ENCODE peak calls at places on chromosomes 1 and 21, in eight cellular contexts. T is Panc1, Z is AG04450, R is HFF-Myc, U is fibroblast of the aortic adventitia, A is ascending aorta, E is pancreas, C is HepG2. B is an unnamed sample.

GRCh38 chr1:201085902-201086735 is 26.1 kb downstream of the CACNA1S start:
- DNase-seq in C (peak; percentile 36), U (peak; percentile 41), A (no peak), Z (no peak), T (peak; percentile 41), E (peak; percentile 77), R (no peak), B (no peak)

GRCh38 chr1:234337233-234337632 is 36.0 kb upstream of the COA6 start:
- DNase-seq in T (no peak), E (no peak), Z (no peak), U (no peak), C (no peak), R (no peak), A (no peak), B (no peak)

GRCh38 chr1:53126495-53126894 is 15.9 kb downstream of the SLC1A7 start:
- DNase-seq in R (no peak), Z (no peak), T (no peak), U (no peak), C (no peak), A (no peak), E (no peak), B (no peak)

GRCh38 chr1:50976111-50976889 is 6.3 kb downstream of the CDKN2C start:
- DNase-seq in U (peak; percentile 42), A (no peak), T (no peak), R (no peak), E (no peak), C (no peak), Z (no peak), B (no peak)

GRCh38 chr1:184419734-184420161 is 32.9 kb downstream of the C1orf21 start:
- DNase-seq in R (peak; percentile 69), C (no peak), T (no peak), A (no peak), Z (no peak), U (peak; percentile 27), E (no peak), B (no peak)

GRCh38 chr1:47774986-47775834 is 222.0 kb downstream of the TRABD2B start:
- DNase-seq in T (no peak), Z (no peak), U (no peak), E (no peak), R (no peak), C (no peak), A (no peak), B (no peak)

GRCh38 chr1:48251858-48252257 is 29.3 kb downstream of the SLC5A9 start:
- DNase-seq in T (no peak), C (no peak), R (no peak), Z (no peak), U (no peak), A (no peak), E (no peak), B (no peak)

GRCh38 chr1:19672237-19672636 is 7.6 kb downstream of the HTR6 start:
- DNase-seq in R (no peak), U (no peak), C (no peak), A (no peak), Z (no peak), E (no peak), T (no peak), B (no peak)

GRCh38 chr1:155226188-155226909 is 17.9 kb downstream of the MTX1 start:
- DNase-seq in T (no peak), E (peak; percentile 51), U (peak; percentile 83), A (no peak), C (peak; percentile 60), R (no peak), Z (peak; percentile 26), B (no peak)

GRCh38 chr1:159986093-159986492 is 32.1 kb upstream of the SLAMF9 start:
- DNase-seq in Z (no peak), E (no peak), R (no peak), A (no peak), T (no peak), C (no peak), U (no peak), B (no peak)

GRCh38 chr1:15411593-15412487 is 2.2 kb downstream of the EFHD2 start:
- DNase-seq in T (no peak), U (no peak), A (peak; percentile 45), Z (no peak), R (no peak), E (peak; percentile 66), C (no peak), B (no peak)

GRCh38 chr1:3753656-3754454 is 1.6 kb downstream of the CCDC27 start:
- DNase-seq in T (no peak), R (no peak), C (no peak), E (no peak), U (no peak), Z (no peak), A (no peak), B (no peak)

GRCh38 chr21:34845521-34846213 is 176.9 kb downstream of the CLIC6 start:
- DNase-seq in A (no peak), U (peak; percentile 87), R (no peak), T (peak; percentile 27), C (no peak), E (no peak), Z (peak; percentile 51), B (peak; percentile 75)

GRCh38 chr1:1986451-1987141 is 17.0 kb downstream of the CFAP74 start:
- DNase-seq in E (no peak), U (no peak), R (no peak), Z (no peak), A (no peak), C (peak; percentile 24), T (no peak), B (no peak)

GRCh38 chr1:247448107-247448778 is 9.7 kb downstream of the OR2B11 start:
- DNase-seq in A (no peak), T (peak; percentile 24), C (no peak), R (peak; percentile 6), E (peak; percentile 70), U (peak; percentile 53), Z (no peak), B (peak; percentile 12)

GRCh38 chr1:116415699-116416533 is 42.9 kb downstream of the ATP1A1 start:
- DNase-seq in R (no peak), Z (no peak), T (no peak), A (no peak), U (peak; percentile 39), C (peak; percentile 86), E (no peak), B (no peak)

GRCh38 chr1:6628971-6629479 is 4.4 kb downstream of the THAP3 start:
- DNase-seq in C (no peak), R (no peak), A (no peak), U (no peak), T (no peak), E (no peak), Z (no peak), B (no peak)

GRCh38 chr1:6627031-6627430 is 2.4 kb downstream of the THAP3 start:
- DNase-seq in Z (no peak), E (no peak), T (no peak), R (no peak), C (no peak), U (no peak), A (no peak), B (no peak)

GRCh38 chr1:6625579-6626149 is 996 bp downstream of the THAP3 start:
- DNase-seq in T (no peak), R (no peak), C (no peak), U (peak; percentile 78), A (no peak), Z (no peak), E (no peak), B (no peak)

GRCh38 chr1:6630027-6630426 is 5.4 kb downstream of the THAP3 start:
- DNase-seq in T (no peak), E (no peak), C (no peak), U (no peak), A (no peak), R (no peak), Z (no peak), B (no peak)

DNA sequence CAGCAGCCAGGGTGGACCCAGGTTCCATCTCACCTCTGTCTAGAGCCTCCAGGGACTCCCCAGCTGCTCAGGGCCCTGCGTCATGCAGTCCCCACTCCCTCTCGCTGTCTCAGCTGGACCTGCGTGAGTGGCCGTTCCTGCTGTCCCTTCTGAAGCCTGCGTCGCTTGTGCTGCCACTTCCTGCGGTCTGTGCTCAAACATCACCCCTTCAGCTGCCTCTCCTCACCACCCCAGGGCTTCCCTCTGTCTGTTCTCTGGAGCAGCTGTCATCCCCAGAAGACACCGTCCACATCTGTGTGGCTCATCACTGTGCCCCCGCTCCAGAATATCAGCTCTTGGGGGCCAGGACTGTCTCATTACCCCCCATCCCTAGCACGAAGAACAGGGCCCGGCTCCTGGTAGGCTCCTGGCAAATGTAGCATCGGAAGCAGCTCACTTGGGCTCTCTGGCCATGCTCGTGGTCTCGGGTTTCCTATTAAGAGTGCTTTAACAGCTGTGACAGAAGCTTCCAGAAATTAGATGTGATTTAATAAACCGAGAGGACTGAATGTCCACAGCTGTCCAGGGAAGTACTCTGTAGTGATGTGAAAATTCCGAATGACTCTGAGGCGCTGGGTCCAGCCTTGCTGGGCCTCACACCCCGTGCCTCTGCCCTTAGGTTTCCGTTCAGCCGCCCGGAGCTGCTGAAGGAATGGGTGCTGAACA is 3.3 kb downstream of the THAP3 start:
- DNase-seq in T (no peak), C (no peak), U (no peak), Z (no peak), A (no peak), E (no peak), R (no peak), B (no peak)
- H3K4me3 ChIP-seq in T (no peak overlapping the region), C (no peak overlapping the region), U (no peak overlapping the region), Z (no peak overlapping the region), A (no peak overlapping the region), E (no peak overlapping the region), R (no peak overlapping the region), B (no peak overlapping the region)

GRCh38 chr1:21936366-21937031 is 611 bp downstream of the HSPG2 start:
- DNase-seq in R (no peak), E (peak; percentile 71), A (no peak), T (no peak), U (no peak), Z (no peak), C (no peak), B (no peak)
- H3K4me3 ChIP-seq in R (peak overlapping the region; percentile 66), E (peak overlapping the region; percentile 63), A (peak overlapping the region; percentile 75), T (peak overlapping the region; percentile 82), U (peak overlapping the region; percentile 94), Z (peak overlapping the region; percentile 86), C (peak overlapping the region; percentile 64), B (peak overlapping the region; percentile 64)

GRCh38 chr1:82689217-82689616 is 888.5 kb downstream of the ADGRL2 start:
- DNase-seq in R (no peak), A (no peak), C (no peak), U (no peak), Z (no peak), E (no peak), T (no peak), B (no peak)
- H3K4me3 ChIP-seq in R (no peak overlapping the region), A (no peak overlapping the region), C (no peak overlapping the region), U (no peak overlapping the region), Z (no peak overlapping the region), E (no peak overlapping the region), T (no peak overlapping the region), B (no peak overlapping the region)

DNA sequence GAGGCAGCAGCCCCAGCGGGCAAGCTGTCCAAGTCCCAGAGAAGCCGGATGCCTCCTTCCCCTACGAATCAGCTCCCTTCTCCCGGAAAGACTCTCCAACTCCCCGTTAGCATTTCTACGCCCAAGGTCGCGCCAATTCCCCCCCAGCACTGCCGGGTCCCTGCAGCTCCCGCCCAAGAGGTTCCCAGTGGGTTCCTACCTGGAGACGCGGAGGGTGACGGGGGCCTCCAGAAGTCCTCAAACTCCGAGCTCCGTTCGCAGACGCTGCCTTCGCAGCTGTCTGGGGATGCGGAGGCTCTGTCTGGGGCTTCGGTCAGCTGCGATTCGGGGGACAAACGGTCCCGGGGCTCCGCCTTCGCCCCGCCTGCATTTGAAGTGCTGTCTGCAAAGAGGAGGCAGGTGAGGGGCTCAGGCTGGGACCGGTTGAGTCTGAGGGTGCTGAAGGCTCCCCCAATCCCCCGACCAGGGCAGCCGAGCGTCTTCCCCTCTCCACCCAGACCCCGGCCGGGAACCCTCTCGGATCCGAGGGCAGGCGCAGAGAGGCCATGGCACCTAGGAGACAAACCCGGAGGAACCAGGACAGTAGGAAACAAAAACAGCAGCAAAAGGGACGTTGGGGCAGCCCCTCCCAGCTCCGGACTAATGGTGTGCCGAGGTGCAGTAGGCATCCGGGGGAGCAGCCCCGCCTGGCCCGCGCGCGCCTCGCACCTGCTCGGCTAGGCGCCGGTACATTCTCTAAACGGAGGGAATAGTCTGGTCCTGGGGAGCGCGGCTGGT is 3.9 kb downstream of the GFI1 start:
- DNase-seq in E (peak; percentile 36), Z (no peak), A (no peak), R (no peak), T (no peak), U (peak; percentile 30), C (no peak), B (no peak)
- H3K4me3 ChIP-seq in E (peak overlapping the region; percentile 64), Z (no peak overlapping the region), A (peak overlapping the region; percentile 60), R (peak overlapping the region; percentile 14), T (peak overlapping the region; percentile 52), U (peak overlapping the region; percentile 47), C (no peak overlapping the region), B (no peak overlapping the region)

B was measured in kidney epithelial cell.